ENCODE peak calls at places on chromosomes 5 and 9, in five cellular contexts. D is heart right ventricle; Z is SJCRH30; N is CD8-positive, alpha-beta T cell; M is HCT116. H is an unnamed sample. For H3K4me1, the result is how much of the 10 kb centered on the place peaks cover.

GRCh38 chr9:113620377-113621161 is 157.0 kb downstream of the RGS3 start:
- DNase-seq in D (peak), Z (peak), N (no peak), M (peak), H (no peak)

GRCh38 chr5:148844433-148845279 is 18.2 kb downstream of the ADRB2 start:
- DNase-seq in D (no peak), Z (no peak), N (peak), M (no peak), H (peak)

GRCh38 chr9:110502842-110503241 is 76.7 kb downstream of the SVEP1 start:
- DNase-seq in D (no peak), Z (no peak), N (no peak), M (no peak), H (no peak)

GRCh38 chr9:114803886-114804285 is 2.0 kb downstream of the TNFSF15 start:
- DNase-seq in D (no peak), Z (no peak), N (no peak), M (no peak), H (no peak)

GRCh38 chr9:131530546-131530929 is 525 bp downstream of the UCK1 start:
- DNase-seq in D (peak), Z (peak), N (no peak), M (no peak), H (no peak)

GRCh38 chr9:122991370-122991830 is 42.1 kb upstream of the GPR21 start:
- DNase-seq in D (peak), Z (peak), N (no peak), M (peak), H (peak)

GRCh38 chr9:70590264-70590646 is 175.8 kb upstream of the KLF9 start:
- DNase-seq in D (no peak), Z (no peak), N (no peak), M (no peak), H (no peak)

GRCh38 chr9:2241875-2242741 is 227.0 kb downstream of the SMARCA2 start:
- DNase-seq in D (peak), Z (peak), N (no peak), M (peak), H (peak)

GRCh38 chr9:124507880-124508432 is 757 bp upstream of the NR5A1 start:
- DNase-seq in D (no peak), Z (no peak), N (no peak), M (no peak), H (no peak)

GRCh38 chr9:107737987-107738743 is 248.6 kb upstream of the KLF4 start:
- DNase-seq in D (peak), Z (no peak), N (no peak), M (no peak), H (no peak)

GRCh38 chr9:91856419-91856818 is 93.6 kb downstream of the ROR2 start:
- DNase-seq in D (no peak), Z (no peak), N (no peak), M (no peak), H (no peak)

GRCh38 chr5:155049569-155050383 is 36.2 kb downstream of the KIF4B start:
- DNase-seq in D (no peak), Z (no peak), N (no peak), M (peak), H (no peak)

GRCh38 chr9:127983847-127984289 is 3.1 kb upstream of the EEIG1 start:
- DNase-seq in D (peak), Z (no peak), N (no peak), M (no peak), H (no peak)

GRCh38 chr5:73820321-73820720 is 194.3 kb downstream of the ARHGEF28 start:
- DNase-seq in D (no peak), Z (no peak), N (no peak), M (no peak), H (no peak)

GRCh38 chr9:105438136-105438839 is 9.5 kb upstream of the FSD1L start:
- DNase-seq in D (peak), Z (peak), N (no peak), M (no peak), H (no peak)

GRCh38 chr5:107535849-107536248 is 134.9 kb downstream of the EFNA5 start:
- DNase-seq in D (no peak), Z (no peak), N (no peak), M (no peak), H (no peak)
- H3K4me1 ChIP-seq in D (under half), Z (under half), N (under half), M (under half), H (under half)

GRCh38 chr9:135468866-135469521 is 10.6 kb upstream of the PPP1R26 start:
- DNase-seq in D (no peak), Z (no peak), N (no peak), M (peak), H (no peak)
- H3K27ac ChIP-seq in D (no peak), Z (no peak), N (no peak), M (peak), H (peak)

DNA sequence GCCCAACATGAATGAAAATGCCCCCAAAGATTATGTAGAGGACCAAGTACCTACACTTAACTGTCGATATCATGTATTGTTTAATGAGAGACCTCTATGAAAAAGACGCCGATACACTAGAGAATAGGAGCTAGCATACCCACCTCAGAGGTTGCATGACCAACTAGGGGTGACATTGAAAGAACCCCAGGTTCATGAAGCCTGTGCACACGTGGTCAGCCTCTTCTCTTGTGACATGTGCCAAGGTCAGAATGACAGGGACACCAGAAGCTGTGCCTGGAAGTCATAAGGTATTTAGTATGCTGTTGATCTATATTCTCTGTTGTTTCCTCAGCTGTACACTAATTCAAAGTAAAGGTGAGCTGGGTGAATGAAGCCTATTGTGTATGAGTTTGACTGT is 1594.1 kb downstream of the EFNA5 start:
- DNase-seq in D (no peak), Z (no peak), N (no peak), M (no peak), H (no peak)
- H3K4me1 ChIP-seq in D (under half), Z (under half), N (under half), M (under half), H (under half)

GRCh38 chr9:6779417-6780241 is 21.9 kb downstream of the KDM4C start:
- DNase-seq in D (no peak), Z (no peak), N (no peak), M (no peak), H (no peak)
- H3K27ac ChIP-seq in D (no peak), Z (no peak), N (no peak), M (no peak), H (no peak)

DNA sequence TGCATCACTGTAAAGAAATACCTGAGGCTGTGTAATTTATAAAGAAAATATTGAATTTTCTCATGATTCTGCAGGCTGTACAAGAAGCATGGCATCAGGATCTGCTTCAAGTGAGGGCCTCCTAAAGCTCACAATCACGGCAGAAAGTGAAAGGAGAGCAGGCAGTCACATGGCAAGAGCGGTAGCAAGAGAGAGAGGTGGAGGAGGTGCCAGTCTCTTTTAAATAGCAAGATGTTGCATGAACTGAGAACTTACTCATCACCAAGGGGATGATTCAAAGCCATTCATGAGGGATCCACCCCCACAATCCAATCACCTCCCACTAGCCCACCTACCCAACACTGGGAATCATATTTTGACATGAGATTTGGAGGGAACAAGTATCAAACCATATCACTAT is 184.5 kb upstream of the PAPPA start:
- DNase-seq in D (no peak), Z (no peak), N (no peak), M (no peak), H (no peak)
- H3K4me1 ChIP-seq in D (under half), Z (under half), N (under half), M (under half), H (under half)

GRCh38 chr5:112974901-112975300 is 1.7 kb upstream of the DCP2 start:
- DNase-seq in D (no peak), Z (no peak), N (no peak), M (no peak), H (no peak)
- H3K27ac ChIP-seq in D (no peak), Z (no peak), N (no peak), M (no peak), H (peak)

H was measured in CD8-positive, alpha-beta memory T cell.